ENCODE peak calls at places on chromosomes 6 and 20, in five cellular contexts. One of them, this sample, is unnamed.
A peak's percentile ranks its signal among the peaks of the same experiment; 100 is the strongest.

GRCh38 chr6:154805288-154805911 is 72.2 kb downstream of the SCAF8 start:
- DNase-seq in kidney tubule cell: peak; percentile 33
- DNase-seq in stimulated activated CD4-positive, alpha-beta T cell treated with anti-CD3 and anti-CD28 coated beads, Interleukin-15, amount 100 ng/mL, for 24 hours: no peak
- DNase-seq in iPS-NIHi11: peak; percentile 26
- DNase-seq in GM04503: no peak
- DNase-seq in this sample: no peak

GRCh38 chr20:62363920-62364851 is 2.9 kb downstream of the LAMA5 start:
- DNase-seq in kidney tubule cell: no peak
- DNase-seq in stimulated activated CD4-positive, alpha-beta T cell treated with anti-CD3 and anti-CD28 coated beads, Interleukin-15, amount 100 ng/mL, for 24 hours: no peak
- DNase-seq in iPS-NIHi11: no peak
- DNase-seq in GM04503: no peak
- DNase-seq in this sample: peak; percentile 68

GRCh38 chr6:21371676-21372161 is 221.8 kb upstream of the SOX4 start:
- DNase-seq in kidney tubule cell: no peak
- DNase-seq in stimulated activated CD4-positive, alpha-beta T cell treated with anti-CD3 and anti-CD28 coated beads, Interleukin-15, amount 100 ng/mL, for 24 hours: no peak
- DNase-seq in iPS-NIHi11: no peak
- DNase-seq in GM04503: peak; percentile 28
- DNase-seq in this sample: no peak

GRCh38 chr6:37456816-37457560 is 24.0 kb downstream of the CMTR1 start:
- DNase-seq in kidney tubule cell: no peak
- DNase-seq in stimulated activated CD4-positive, alpha-beta T cell treated with anti-CD3 and anti-CD28 coated beads, Interleukin-15, amount 100 ng/mL, for 24 hours: no peak
- DNase-seq in iPS-NIHi11: no peak
- DNase-seq in GM04503: peak; percentile 82
- DNase-seq in this sample: peak; percentile 71

GRCh38 chr6:161507375-161507774 is 233.5 kb upstream of the AGPAT4 start:
- DNase-seq in kidney tubule cell: no peak
- DNase-seq in stimulated activated CD4-positive, alpha-beta T cell treated with anti-CD3 and anti-CD28 coated beads, Interleukin-15, amount 100 ng/mL, for 24 hours: no peak
- DNase-seq in iPS-NIHi11: no peak
- DNase-seq in GM04503: no peak
- DNase-seq in this sample: no peak

GRCh38 chr20:16363832-16364687 is 209.2 kb downstream of the KIF16B start:
- DNase-seq in kidney tubule cell: no peak
- DNase-seq in stimulated activated CD4-positive, alpha-beta T cell treated with anti-CD3 and anti-CD28 coated beads, Interleukin-15, amount 100 ng/mL, for 24 hours: no peak
- DNase-seq in iPS-NIHi11: no peak
- DNase-seq in GM04503: peak; percentile 14
- DNase-seq in this sample: no peak

GRCh38 chr6:11069760-11070159 is 23.9 kb upstream of the SMIM13 start:
- DNase-seq in kidney tubule cell: peak; percentile 26
- DNase-seq in stimulated activated CD4-positive, alpha-beta T cell treated with anti-CD3 and anti-CD28 coated beads, Interleukin-15, amount 100 ng/mL, for 24 hours: no peak
- DNase-seq in iPS-NIHi11: no peak
- DNase-seq in GM04503: no peak
- DNase-seq in this sample: no peak

GRCh38 chr6:12014873-12015149 is 2.7 kb downstream of the HIVEP1 start:
- DNase-seq in kidney tubule cell: no peak
- DNase-seq in stimulated activated CD4-positive, alpha-beta T cell treated with anti-CD3 and anti-CD28 coated beads, Interleukin-15, amount 100 ng/mL, for 24 hours: no peak
- DNase-seq in iPS-NIHi11: no peak
- DNase-seq in GM04503: no peak
- DNase-seq in this sample: no peak

GRCh38 chr6:3722785-3723184 is 28.7 kb downstream of the PXDC1 start:
- DNase-seq in kidney tubule cell: no peak
- DNase-seq in stimulated activated CD4-positive, alpha-beta T cell treated with anti-CD3 and anti-CD28 coated beads, Interleukin-15, amount 100 ng/mL, for 24 hours: no peak
- DNase-seq in iPS-NIHi11: no peak
- DNase-seq in GM04503: no peak
- DNase-seq in this sample: no peak

GRCh38 chr20:12729326-12729725 is 279.4 kb upstream of the SPTLC3 start:
- DNase-seq in kidney tubule cell: peak; percentile 47
- DNase-seq in stimulated activated CD4-positive, alpha-beta T cell treated with anti-CD3 and anti-CD28 coated beads, Interleukin-15, amount 100 ng/mL, for 24 hours: no peak
- DNase-seq in iPS-NIHi11: no peak
- DNase-seq in GM04503: no peak
- DNase-seq in this sample: no peak

GRCh38 chr6:160972111-160972510 is 19.5 kb upstream of the MAP3K4 start:
- DNase-seq in kidney tubule cell: peak; percentile 26
- DNase-seq in stimulated activated CD4-positive, alpha-beta T cell treated with anti-CD3 and anti-CD28 coated beads, Interleukin-15, amount 100 ng/mL, for 24 hours: no peak
- DNase-seq in iPS-NIHi11: no peak
- DNase-seq in GM04503: peak; percentile 78
- DNase-seq in this sample: no peak

GRCh38 chr6:159985296-159985940 is 16.5 kb downstream of the IGF2R start:
- DNase-seq in kidney tubule cell: peak; percentile 59
- DNase-seq in stimulated activated CD4-positive, alpha-beta T cell treated with anti-CD3 and anti-CD28 coated beads, Interleukin-15, amount 100 ng/mL, for 24 hours: no peak
- DNase-seq in iPS-NIHi11: no peak
- DNase-seq in GM04503: no peak
- DNase-seq in this sample: no peak

GRCh38 chr6:85887467-85887866 is 244.8 kb upstream of the SYNCRIP start:
- DNase-seq in kidney tubule cell: no peak
- DNase-seq in stimulated activated CD4-positive, alpha-beta T cell treated with anti-CD3 and anti-CD28 coated beads, Interleukin-15, amount 100 ng/mL, for 24 hours: no peak
- DNase-seq in iPS-NIHi11: no peak
- DNase-seq in GM04503: no peak
- DNase-seq in this sample: no peak

GRCh38 chr20:17179840-17180239 is 47.0 kb upstream of the PCSK2 start:
- DNase-seq in kidney tubule cell: no peak
- DNase-seq in stimulated activated CD4-positive, alpha-beta T cell treated with anti-CD3 and anti-CD28 coated beads, Interleukin-15, amount 100 ng/mL, for 24 hours: no peak
- DNase-seq in iPS-NIHi11: no peak
- DNase-seq in GM04503: no peak
- DNase-seq in this sample: no peak

GRCh38 chr20:62617711-62618483 is 24.4 kb upstream of the SLCO4A1 start:
- DNase-seq in kidney tubule cell: peak; percentile 48
- DNase-seq in stimulated activated CD4-positive, alpha-beta T cell treated with anti-CD3 and anti-CD28 coated beads, Interleukin-15, amount 100 ng/mL, for 24 hours: peak; percentile 78
- DNase-seq in iPS-NIHi11: no peak
- DNase-seq in GM04503: no peak
- DNase-seq in this sample: peak; percentile 81

GRCh38 chr6:128403618-128404444 is 116.6 kb downstream of the PTPRK start:
- DNase-seq in kidney tubule cell: no peak
- DNase-seq in stimulated activated CD4-positive, alpha-beta T cell treated with anti-CD3 and anti-CD28 coated beads, Interleukin-15, amount 100 ng/mL, for 24 hours: no peak
- DNase-seq in iPS-NIHi11: no peak
- DNase-seq in GM04503: no peak
- DNase-seq in this sample: no peak

GRCh38 chr6:148700713-148701392 is 46.0 kb upstream of the UST start:
- DNase-seq in kidney tubule cell: peak; percentile 40
- DNase-seq in stimulated activated CD4-positive, alpha-beta T cell treated with anti-CD3 and anti-CD28 coated beads, Interleukin-15, amount 100 ng/mL, for 24 hours: peak; percentile 8
- DNase-seq in iPS-NIHi11: peak; percentile 26
- DNase-seq in GM04503: no peak
- DNase-seq in this sample: no peak

GRCh38 chr6:125357515-125358256 is 55.9 kb upstream of the HDDC2 start:
- DNase-seq in kidney tubule cell: no peak
- DNase-seq in stimulated activated CD4-positive, alpha-beta T cell treated with anti-CD3 and anti-CD28 coated beads, Interleukin-15, amount 100 ng/mL, for 24 hours: no peak
- DNase-seq in iPS-NIHi11: no peak
- DNase-seq in GM04503: no peak
- DNase-seq in this sample: no peak

GRCh38 chr6:49550413-49551125 is at the start of gene C6orf141:
- DNase-seq in kidney tubule cell: peak; percentile 85
- DNase-seq in stimulated activated CD4-positive, alpha-beta T cell treated with anti-CD3 and anti-CD28 coated beads, Interleukin-15, amount 100 ng/mL, for 24 hours: peak; percentile 53
- DNase-seq in iPS-NIHi11: peak; percentile 74
- DNase-seq in GM04503: no peak
- DNase-seq in this sample: no peak

GRCh38 chr6:36947570-36948351 is 6.8 kb upstream of the PI16 start:
- DNase-seq in kidney tubule cell: peak; percentile 16
- DNase-seq in stimulated activated CD4-positive, alpha-beta T cell treated with anti-CD3 and anti-CD28 coated beads, Interleukin-15, amount 100 ng/mL, for 24 hours: no peak
- DNase-seq in iPS-NIHi11: no peak
- DNase-seq in GM04503: no peak
- DNase-seq in this sample: no peak

This sample was measured in sigmoid colon.